ENCODE peak calls at places on chromosome 1, in seven cellular contexts. Z is activated gamma-delta T cell treated with Interleukin-2 at 50 U/mL for 16 hours; K is activated CD8-positive, alpha-beta memory T cell treated with anti-CD3 and anti-CD28 coated beads for 24 hours; M is T-cell; L is stimulated activated CD8-positive, alpha-beta memory T cell treated with anti-CD3 and anti-CD28 coated beads, Interleukin-15, amount 100 ng/mL, for 24 hours; T is pons; E is MCF 10A. U is an unnamed sample.

GRCh38 chr1:69263982-69264381 is 303.7 kb upstream of the LRRC7 start:
- DNase-seq in M (no peak), E (peak; percentile 5), L (no peak), K (no peak), Z (no peak), T (no peak), U (no peak)

GRCh38 chr1:5637171-5637570 is 355.1 kb downstream of the NPHP4 start:
- DNase-seq in M (peak; percentile 16), L (no peak), Z (no peak), E (peak; percentile 51), T (no peak), K (peak; percentile 50), U (no peak)

GRCh38 chr1:11496551-11497080 is 17.7 kb downstream of the DISP3 start:
- DNase-seq in M (no peak), Z (no peak), K (no peak), E (no peak), T (no peak), L (no peak), U (no peak)

GRCh38 chr1:214824758-214825157 is 221.8 kb downstream of the CENPF start:
- DNase-seq in M (no peak), Z (no peak), E (peak; percentile 40), T (no peak), L (no peak), K (no peak), U (no peak)

GRCh38 chr1:107689157-107689556 is 275.8 kb downstream of the VAV3 start:
- DNase-seq in Z (no peak), E (peak; percentile 90), K (no peak), M (no peak), T (no peak), L (no peak), U (no peak)

GRCh38 chr1:22457356-22457755 is 5.7 kb downstream of the ZBTB40 start:
- DNase-seq in K (no peak), Z (no peak), E (no peak), L (no peak), M (no peak), T (no peak), U (no peak)

GRCh38 chr1:72075411-72075810 is 206.9 kb downstream of the NEGR1 start:
- DNase-seq in L (no peak), K (no peak), Z (no peak), M (no peak), T (no peak), E (no peak), U (no peak)

GRCh38 chr1:207024202-207025143 is 8.1 kb downstream of the C1orf116 start:
- DNase-seq in T (peak; percentile 7), M (no peak), E (no peak), Z (no peak), L (no peak), K (no peak), U (no peak)

GRCh38 chr1:74772945-74773344 is 40.0 kb downstream of the TYW3 start:
- DNase-seq in E (peak; percentile 18), L (no peak), T (no peak), Z (no peak), M (no peak), K (no peak), U (no peak)

GRCh38 chr1:200165493-200166220 is 138.1 kb downstream of the NR5A2 start:
- DNase-seq in L (no peak), T (no peak), M (no peak), K (no peak), Z (no peak), E (no peak), U (no peak)

U was measured in effector CD4-positive, alpha-beta T cell.